ENCODE peak calls at places on chromosome 12, in six cellular contexts. L is hepatocyte; A is T-helper 17 cell; Q is psoas muscle; Z is stimulated activated CD4-positive, alpha-beta T cell treated with anti-CD3 and anti-CD28 coated beads, Interleukin-2, amount 100 ng/mL, for 48 hours; O is RPMI7951. C is an unnamed sample.
A peak's percentile ranks its signal among the peaks of the same experiment; 100 is the strongest.

GRCh38 chr12:45235087-45236025 is 19.5 kb downstream of the ANO6 start:
- DNase-seq in A (no peak), O (peak; percentile 63), L (peak; percentile 19), Z (no peak), Q (peak; percentile 68), C (no peak)

GRCh38 chr12:104344682-104345081 is 41.1 kb downstream of the EID3 start:
- DNase-seq in O (no peak), Q (no peak), L (no peak), A (no peak), Z (no peak), C (no peak)

GRCh38 chr12:49807991-49808580 is 20.1 kb downstream of the NCKAP5L start:
- DNase-seq in O (no peak), Q (peak; percentile 51), Z (no peak), L (no peak), A (no peak), C (no peak)

GRCh38 chr12:29869916-29870315 is 86.2 kb upstream of the TMTC1 start:
- DNase-seq in Z (no peak), Q (no peak), A (no peak), L (peak; percentile 22), O (no peak), C (no peak)

GRCh38 chr12:132454949-132455418 is 35.0 kb upstream of the FBRSL1 start:
- DNase-seq in Q (no peak), A (no peak), L (no peak), Z (no peak), O (no peak), C (no peak)

GRCh38 chr12:467591-467990 is 7.9 kb downstream of the B4GALNT3 start:
- DNase-seq in Z (no peak), L (no peak), Q (no peak), O (no peak), A (no peak), C (no peak)

GRCh38 chr12:66688836-66689439 is 10.1 kb upstream of the GRIP1 start:
- DNase-seq in Q (no peak), O (peak; percentile 18), A (no peak), L (peak; percentile 74), Z (no peak), C (no peak)

GRCh38 chr12:24705741-24706358 is 243.1 kb downstream of the BCAT1 start:
- DNase-seq in L (no peak), Z (no peak), A (no peak), Q (no peak), O (no peak), C (no peak)

GRCh38 chr12:2623472-2623871 is 171.3 kb upstream of the FKBP4 start:
- DNase-seq in Q (no peak), A (no peak), O (no peak), L (no peak), Z (no peak), C (no peak)

GRCh38 chr12:17691369-17691768 is 398.6 kb downstream of the RERGL start:
- DNase-seq in L (no peak), Z (no peak), Q (no peak), O (no peak), A (no peak), C (no peak)

GRCh38 chr12:57430117-57430930 is 519 bp downstream of the R3HDM2 start:
- DNase-seq in O (peak; percentile 17), A (no peak), L (no peak), Z (no peak), Q (peak; percentile 76), C (peak; percentile 35)

GRCh38 chr12:70645494-70646317 is 8.5 kb upstream of the PTPRB start:
- DNase-seq in Z (no peak), A (no peak), Q (peak; percentile 56), L (peak; percentile 52), O (peak; percentile 97), C (no peak)

GRCh38 chr12:98453070-98453469 is 62.3 kb upstream of the TMPO start:
- DNase-seq in Q (no peak), Z (peak; percentile 16), O (no peak), L (no peak), A (no peak), C (no peak)

GRCh38 chr12:102095677-102096263 is 24.1 kb downstream of the NUP37 start:
- DNase-seq in A (no peak), Q (no peak), O (peak; percentile 20), Z (no peak), L (peak; percentile 44), C (peak; percentile 5)

GRCh38 chr12:8047842-8048241 is 15.3 kb downstream of the FOXJ2 start:
- DNase-seq in L (no peak), A (no peak), Z (no peak), O (no peak), Q (no peak), C (no peak)